ENCODE peak calls at places on chromosome 7, in five cellular contexts. G, X, Q, D and E are unnamed samples.
A peak's percentile ranks its signal among the peaks of the same experiment; 100 is the strongest.

GRCh38 chr7:112184455-112184854 is 21.7 kb downstream of the DOCK4 start:
- DNase-seq in G (no peak), X (no peak), D (no peak), Q (no peak), E (no peak)

GRCh38 chr7:111762799-111763198 is 200.5 kb upstream of the IMMP2L start:
- DNase-seq in D (no peak), G (no peak), X (no peak), Q (no peak), E (no peak)

GRCh38 chr7:25763461-25763860 is 388.5 kb upstream of the NFE2L3 start:
- DNase-seq in D (no peak), Q (no peak), X (no peak), G (no peak), E (no peak)

GRCh38 chr7:916291-916941 is 38.1 kb downstream of the ADAP1 start:
- DNase-seq in Q (no peak), D (no peak), X (no peak), G (no peak), E (no peak)

GRCh38 chr7:12706900-12707536 is 19.6 kb downstream of the ARL4A start:
- DNase-seq in Q (no peak), G (peak; percentile 84), D (no peak), X (no peak), E (peak; percentile 52)

GRCh38 chr7:96169439-96169838 is 152.5 kb downstream of the SLC25A13 start:
- DNase-seq in Q (no peak), G (no peak), D (no peak), X (no peak), E (no peak)

GRCh38 chr7:22572292-22572691 is 72.3 kb upstream of the STEAP1B start:
- DNase-seq in Q (no peak), G (no peak), D (peak; percentile 93), X (no peak), E (no peak)

GRCh38 chr7:12458520-12459131 is 55.0 kb upstream of the VWDE start:
- DNase-seq in D (no peak), G (peak; percentile 25), Q (no peak), X (peak; percentile 20), E (peak; percentile 62)

GRCh38 chr7:42345478-42346299 is 108.7 kb upstream of the GLI3 start:
- DNase-seq in Q (peak; percentile 3), X (no peak), D (no peak), G (no peak), E (peak; percentile 50)

GRCh38 chr7:132646064-132646463 is 69.8 kb upstream of the PLXNA4 start:
- DNase-seq in X (no peak), D (no peak), G (no peak), Q (no peak), E (no peak)

GRCh38 chr7:15459018-15459621 is 102.7 kb downstream of the AGMO start:
- DNase-seq in G (no peak), D (no peak), X (no peak), Q (no peak), E (no peak)

GRCh38 chr7:5695709-5696345 is 85.6 kb downstream of the RNF216 start:
- DNase-seq in D (no peak), Q (no peak), G (peak; percentile 84), X (no peak), E (peak; percentile 99)

GRCh38 chr7:112341464-112341863 is 108.8 kb upstream of the IFRD1 start:
- DNase-seq in G (no peak), X (no peak), Q (no peak), D (no peak), E (no peak)

GRCh38 chr7:123773499-123773898 is 24.7 kb upstream of the WASL start:
- DNase-seq in G (no peak), D (no peak), X (no peak), Q (no peak), E (no peak)

GRCh38 chr7:152636436-152636835 is 39.5 kb downstream of the XRCC2 start:
- DNase-seq in G (no peak), Q (no peak), X (no peak), D (peak; percentile 33), E (no peak)

GRCh38 chr7:140484951-140485350 is 5.6 kb upstream of the MKRN1 start:
- DNase-seq in X (no peak), D (no peak), G (no peak), Q (no peak), E (no peak)

GRCh38 chr7:96547371-96547811 is 162.3 kb downstream of the SEM1 start:
- DNase-seq in G (no peak), D (peak; percentile 3), X (no peak), Q (no peak), E (no peak)

GRCh38 chr7:90994121-90994520 is 270.1 kb upstream of the FZD1 start:
- DNase-seq in D (no peak), X (no peak), G (peak; percentile 16), Q (no peak), E (no peak)

GRCh38 chr7:140260338-140260737 is 83.6 kb upstream of the KDM7A start:
- DNase-seq in G (no peak), D (no peak), Q (no peak), X (no peak), E (no peak)

GRCh38 chr7:6306471-6306870 is 34.0 kb upstream of the CYTH3 start:
- DNase-seq in D (peak; percentile 90), X (no peak), G (peak; percentile 74), Q (no peak), E (peak; percentile 43)

GRCh38 chr7:150931199-150931869 is 46.8 kb downstream of the KCNH2 start:
- DNase-seq in Q (no peak), X (no peak), D (no peak), G (no peak), E (no peak)

GRCh38 chr7:80145780-80146422 is 11.3 kb downstream of the GNAI1 start:
- DNase-seq in X (no peak), D (peak; percentile 95), Q (no peak), G (peak; percentile 93), E (peak; percentile 97)

GRCh38 chr7:77482015-77482414 is 55.1 kb upstream of the PTPN12 start:
- DNase-seq in D (peak; percentile 88), X (no peak), Q (no peak), G (no peak), E (peak; percentile 17)

GRCh38 chr7:111199643-111200042 is 108.7 kb downstream of the LRRN3 start:
- DNase-seq in G (peak; percentile 1), Q (no peak), D (no peak), X (no peak), E (no peak)

DNA sequence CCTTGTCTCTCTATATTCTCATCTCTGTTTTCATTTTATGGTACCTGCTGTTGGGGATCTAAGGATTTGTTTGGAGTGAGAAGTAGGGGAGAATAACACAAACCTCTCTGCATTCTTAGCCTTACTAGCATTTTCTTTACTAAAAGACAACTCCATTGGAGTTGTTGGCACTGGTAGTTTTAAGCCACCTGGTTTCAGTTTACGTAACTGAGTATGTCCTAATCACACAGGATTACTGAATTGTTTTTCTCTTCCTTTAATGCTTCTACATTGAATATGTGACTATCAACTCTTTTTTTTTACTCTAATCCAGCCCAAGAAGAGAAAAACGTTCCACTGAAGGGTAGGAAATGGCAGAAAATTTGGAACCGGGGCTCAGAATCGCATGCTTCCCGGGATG is 30.0 kb upstream of the TRIL start:
- DNase-seq in G (peak; percentile 38), D (no peak), X (no peak), Q (no peak), E (peak; percentile 18)
- H3K4me3 ChIP-seq in G (no peak overlapping the region), D (no peak overlapping the region), X (no peak overlapping the region), Q (no peak overlapping the region), E (no peak overlapping the region)

GRCh38 chr7:51327287-51327717 is 10.7 kb upstream of the COBL start:
- DNase-seq in D (no peak), X (no peak), Q (peak; percentile 89), G (no peak), E (no peak)
- H4K91ac ChIP-seq in D (peak overlapping the region; percentile 13), X (no peak overlapping the region), Q (peak overlapping the region; percentile 94), G (no peak overlapping the region), E (no peak overlapping the region)

DNA sequence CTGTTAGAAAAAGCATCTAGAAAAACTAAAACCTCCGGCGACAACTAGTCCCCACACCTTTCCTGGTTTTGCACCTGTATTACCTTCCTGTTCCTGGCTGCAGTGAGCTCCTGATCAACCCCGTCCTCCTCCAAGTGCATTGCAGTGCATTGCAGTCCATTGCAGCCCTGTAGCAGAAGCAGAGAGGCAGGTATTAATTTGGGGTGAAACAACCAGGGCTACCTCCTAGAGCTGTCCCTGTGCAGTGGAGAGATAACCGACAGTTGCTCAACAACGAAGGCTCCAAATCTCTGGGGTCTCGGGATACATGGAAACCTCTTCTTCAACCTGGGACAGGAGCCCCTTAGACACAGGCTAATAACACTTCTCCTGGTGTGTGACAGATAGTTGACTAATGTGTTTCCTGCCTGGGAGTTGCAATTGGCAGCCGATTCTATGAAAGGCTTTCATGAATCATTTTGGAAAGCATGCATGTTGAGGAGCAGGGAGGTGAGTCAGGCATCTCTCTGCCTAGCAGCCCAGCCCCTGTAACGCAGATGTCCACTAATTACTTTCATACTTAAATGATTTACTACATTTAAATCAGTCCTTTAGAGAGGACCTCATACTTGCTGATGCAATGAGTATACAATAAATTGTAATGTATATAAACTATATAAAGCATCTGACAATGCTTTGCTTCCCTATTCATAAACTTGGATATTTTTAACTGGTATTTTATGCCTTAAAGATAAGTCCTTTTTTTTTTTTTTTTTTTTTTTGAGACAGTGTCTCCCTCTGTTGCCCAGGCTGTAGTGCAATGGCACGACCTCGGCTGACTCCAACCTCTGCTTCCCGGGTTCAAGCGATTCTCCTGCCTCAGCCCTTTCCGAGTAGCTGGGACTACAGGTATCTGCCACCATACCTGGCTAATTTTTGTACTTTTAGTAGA is 59.0 kb downstream of the PRR15 start:
- DNase-seq in G (peak; percentile 85), D (peak; percentile 82), Q (no peak), X (no peak), E (peak; percentile 74)
- H2AFZ ChIP-seq in G (no peak overlapping the region), D (no peak overlapping the region), Q (no peak overlapping the region), X (no peak overlapping the region), E (no peak overlapping the region)

GRCh38 chr7:103964269-103964668 is 25.2 kb downstream of the RELN start:
- DNase-seq in D (no peak), X (no peak), G (no peak), Q (no peak), E (no peak)

GRCh38 chr7:103967401-103967800 is 22.1 kb downstream of the RELN start:
- DNase-seq in X (no peak), G (no peak), D (no peak), Q (no peak), E (no peak)

GRCh38 chr7:103962070-103962469 is 27.4 kb downstream of the RELN start:
- DNase-seq in D (no peak), G (no peak), Q (no peak), X (no peak), E (no peak)

DNA sequence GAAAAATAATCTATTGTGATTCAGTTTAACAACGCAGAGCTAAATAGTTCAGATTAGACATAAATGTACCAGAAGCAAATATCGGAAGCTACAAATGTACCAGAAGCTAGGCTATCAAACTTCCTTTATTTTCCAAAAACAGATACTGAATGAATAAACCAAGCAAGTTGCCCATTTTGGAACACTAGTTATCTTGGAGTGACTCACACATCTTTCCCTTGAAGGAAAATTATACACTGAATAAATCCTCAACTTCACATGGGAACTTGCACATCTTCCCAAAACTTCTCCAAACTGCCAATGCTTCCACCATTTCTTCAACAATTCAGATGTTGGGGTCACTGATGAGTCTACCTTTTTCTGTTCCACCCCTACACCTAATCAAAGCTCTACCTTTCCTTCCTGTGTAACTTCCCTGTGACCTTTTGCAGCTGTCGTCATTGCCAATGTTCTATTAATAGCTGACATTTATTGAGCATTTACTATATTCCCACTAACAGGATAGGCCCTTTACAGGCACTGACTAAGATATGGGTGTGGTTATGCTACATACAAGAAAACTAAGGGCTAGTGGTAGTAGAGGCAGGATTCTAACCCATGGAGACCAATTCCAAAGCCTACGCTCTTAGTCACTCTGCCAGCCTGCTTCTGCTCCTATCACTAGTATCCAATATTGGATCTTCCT is 22.7 kb downstream of the RELN start:
- DNase-seq in Q (no peak), X (no peak), G (no peak), D (no peak), E (no peak)
- H3K4me3 ChIP-seq in Q (no peak overlapping the region), X (no peak overlapping the region), G (no peak overlapping the region), D (no peak overlapping the region), E (no peak overlapping the region)